ENCODE peak calls at places on chromosomes 7 and 10, in four cellular contexts. V, I, C and Q are unnamed samples.

GRCh38 chr10:865257-865656 is 66.2 kb downstream of the LARP4B start:
- DNase-seq in C (no peak), I (no peak), V (no peak), Q (no peak)

GRCh38 chr10:103528551-103528950 is 35.0 kb downstream of the NEURL1 start:
- DNase-seq in C (no peak), V (no peak), I (no peak), Q (no peak)

GRCh38 chr10:110305767-110306451 is 1.2 kb upstream of the SMNDC1 start:
- DNase-seq in I (no peak), V (peak), C (peak), Q (peak)

GRCh38 chr10:16297652-16298051 is 139.2 kb upstream of the PTER start:
- DNase-seq in V (no peak), C (no peak), I (no peak), Q (no peak)

GRCh38 chr10:123519861-123520260 is 146.3 kb upstream of the GPR26 start:
- DNase-seq in I (no peak), C (no peak), V (no peak), Q (no peak)

GRCh38 chr7:116687801-116688201 is 15.8 kb downstream of the MET start:
- DNase-seq in C (peak), V (no peak), I (no peak), Q (no peak)

GRCh38 chr10:43221419-43222293 is 45.2 kb downstream of the RASGEF1A start:
- DNase-seq in V (no peak), C (peak), I (peak), Q (no peak)

GRCh38 chr7:102989161-102989560 is 76.4 kb downstream of the LRRC17 start:
- DNase-seq in V (no peak), I (no peak), C (no peak), Q (no peak)

GRCh38 chr10:124671486-124672075 is 72.6 kb downstream of the FAM53B start:
- DNase-seq in C (peak), V (peak), I (no peak), Q (peak)

GRCh38 chr7:45890902-45891461 is 2.7 kb downstream of the IGFBP1 start:
- DNase-seq in V (no peak), C (peak), I (no peak), Q (peak)

GRCh38 chr10:79232864-79233263 is 114.4 kb upstream of the PPIF start:
- DNase-seq in V (no peak), I (no peak), C (no peak), Q (no peak)

GRCh38 chr10:50470798-50471582 is 152.8 kb downstream of the SGMS1 start:
- DNase-seq in C (no peak), I (no peak), V (no peak), Q (no peak)

GRCh38 chr7:127391591-127392181 is 822 bp downstream of the ZNF800 start:
- DNase-seq in I (no peak), C (peak), V (peak), Q (no peak)

GRCh38 chr10:3077506-3077905 is 10.2 kb downstream of the PFKP start:
- DNase-seq in V (no peak), I (no peak), C (no peak), Q (no peak)

GRCh38 chr10:78851652-78852051 is 217.1 kb upstream of the ZMIZ1 start:
- DNase-seq in C (no peak), V (no peak), I (no peak), Q (no peak)

GRCh38 chr10:71770255-71770654 is 3.1 kb downstream of the VSIR start:
- DNase-seq in V (no peak), I (no peak), C (peak), Q (no peak)
- H3K4me3 ChIP-seq in V (peak), I (peak), C (peak), Q (no peak)

GRCh38 chr10:5895804-5896203 is 5.8 kb downstream of the FBH1 start:
- DNase-seq in C (no peak), I (peak), V (no peak), Q (no peak)
- H3K4me3 ChIP-seq in C (no peak), I (no peak), V (no peak), Q (no peak)

GRCh38 chr7:135207739-135208416 is 3.4 kb downstream of the WDR91 start:
- DNase-seq in C (no peak), I (no peak), V (no peak), Q (no peak)
- H3K4me3 ChIP-seq in C (no peak), I (no peak), V (no peak), Q (no peak)

DNA sequence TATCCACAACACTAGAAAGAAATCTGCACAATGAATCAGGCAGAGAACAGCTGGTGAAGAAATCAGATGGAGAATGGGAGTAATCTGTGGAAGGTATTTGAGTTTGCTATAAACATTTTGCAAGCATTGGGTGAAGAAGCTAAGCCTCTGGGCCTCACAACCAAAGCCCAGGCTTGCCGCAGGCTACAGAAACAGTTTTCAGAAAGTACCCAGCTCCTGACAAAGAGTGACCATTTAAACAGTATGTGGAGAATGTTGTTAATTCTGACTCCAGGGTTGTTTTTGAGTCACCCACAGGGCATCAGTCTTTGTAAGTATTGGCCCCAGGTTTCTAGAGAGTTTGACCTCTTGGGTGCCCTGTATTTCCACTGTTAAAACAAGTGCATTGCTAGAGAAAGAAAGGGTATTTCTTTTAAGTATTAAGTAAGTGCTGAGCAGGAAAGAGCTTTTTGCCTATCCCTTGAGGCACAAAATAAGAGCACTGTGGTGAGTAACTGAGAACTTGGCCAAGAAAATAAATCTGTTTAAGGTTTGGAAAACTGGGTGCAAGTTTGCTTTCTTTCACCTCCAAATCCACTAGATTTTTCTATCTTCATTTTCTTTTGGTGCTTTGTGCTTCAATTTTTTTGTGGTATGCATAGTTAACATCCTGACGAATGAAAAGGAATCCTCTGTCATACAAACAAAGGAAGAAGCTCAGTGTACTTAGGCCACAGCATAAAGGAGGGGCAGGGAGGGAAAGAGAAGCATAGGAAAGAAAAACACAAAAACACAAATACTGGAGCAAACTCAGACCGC is 691.8 kb downstream of the SUGCT start:
- DNase-seq in V (no peak), C (no peak), I (no peak), Q (no peak)
- H3K4me3 ChIP-seq in V (no peak), C (no peak), I (no peak), Q (no peak)

DNA sequence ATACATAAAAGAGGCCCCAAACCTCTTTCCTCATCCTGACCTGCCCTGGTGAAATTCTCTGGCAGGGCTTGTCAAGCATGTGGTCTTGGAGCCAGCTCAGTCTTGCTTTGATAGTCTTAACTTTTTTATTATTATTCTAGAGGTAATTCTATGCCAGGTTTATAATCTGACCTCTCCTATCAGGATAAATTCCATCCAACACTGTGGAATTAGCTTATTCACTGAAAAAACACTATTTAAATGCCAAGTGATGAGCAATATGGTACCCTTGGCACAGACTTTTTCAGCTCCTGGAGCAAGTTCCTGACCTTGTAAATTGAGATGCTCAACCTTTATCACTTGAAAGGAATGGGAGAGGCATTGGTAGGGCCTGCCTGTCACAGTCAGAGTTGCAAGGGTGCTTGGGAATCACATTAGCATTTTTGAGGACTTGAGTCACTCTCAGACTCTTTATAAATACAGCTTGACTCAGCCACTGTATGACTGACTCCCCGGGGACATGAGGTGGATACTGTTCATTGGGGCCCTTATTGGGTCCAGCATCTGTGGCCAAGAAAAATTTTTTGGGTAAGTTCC is at the start of gene CPA4:
- DNase-seq in C (peak), I (peak), V (no peak), Q (no peak)
- H3K4me3 ChIP-seq in C (no peak), I (no peak), V (no peak), Q (no peak)